ENCODE peak calls at places on chromosome 1, in six cellular contexts. S is skeletal muscle cell; E is K562; R is stimulated activated CD4-positive, alpha-beta T cell treated with anti-CD3 and anti-CD28 coated beads, TNF-alpha, amount 100 ng/mL, for 1 hour; Q is fibroblast of the conjunctiva; P is GM12892. A is an unnamed sample.

GRCh38 chr1:54643736-54644135 is 2.1 kb downstream of the MROH7 start:
- DNase-seq in P (no peak), S (no peak), Q (no peak), E (peak), R (no peak), A (peak)

GRCh38 chr1:97827887-97828286 is 92.9 kb downstream of the DPYD start:
- DNase-seq in S (no peak), Q (no peak), E (no peak), P (no peak), R (no peak), A (no peak)

GRCh38 chr1:82893712-82894111 is 1093.0 kb downstream of the ADGRL2 start:
- DNase-seq in E (no peak), S (no peak), R (no peak), Q (no peak), P (no peak), A (no peak)

GRCh38 chr1:215923129-215923824 is 356.2 kb downstream of the KCTD3 start:
- DNase-seq in E (no peak), P (no peak), R (no peak), S (no peak), Q (no peak), A (no peak)

GRCh38 chr1:217311766-217312165 is 319.1 kb downstream of the GPATCH2 start:
- DNase-seq in R (no peak), S (no peak), P (no peak), Q (no peak), E (no peak), A (no peak)

GRCh38 chr1:168234846-168235547 is 9.2 kb downstream of the SFT2D2 start:
- DNase-seq in Q (no peak), S (no peak), E (peak), P (peak), R (no peak), A (peak)

GRCh38 chr1:191709215-191709614 is 449.0 kb upstream of the RGS18 start:
- DNase-seq in P (no peak), Q (no peak), S (no peak), E (no peak), R (no peak), A (no peak)

GRCh38 chr1:23791434-23792047 is 596 bp downstream of the LYPLA2 start:
- DNase-seq in E (peak), R (no peak), S (no peak), Q (no peak), P (peak), A (peak)

GRCh38 chr1:153190373-153190772 is 12.9 kb upstream of the LELP1 start:
- DNase-seq in P (no peak), R (no peak), E (no peak), S (no peak), Q (no peak), A (peak)

A was measured in OCI-M1.